ENCODE peak calls at places on chromosomes 5 and 9, in five cellular contexts. J is cerebellar cortex; P is activated naive CD4-positive, alpha-beta T cell; X is AG09319; W is trophoblast cell. A is an unnamed sample.

GRCh38 chr5:132327278-132327959 is 33.2 kb downstream of the SLC22A4 start:
- DNase-seq in J (no peak), P (no peak), X (peak; percentile 49), W (no peak), A (no peak)

GRCh38 chr5:147098233-147098790 is 136.5 kb upstream of the STK32A start:
- DNase-seq in J (peak; percentile 33), P (no peak), X (peak; percentile 3), W (peak; percentile 42), A (peak; percentile 2)

GRCh38 chr5:131814990-131815389 is 18.2 kb upstream of the FNIP1 start:
- DNase-seq in J (no peak), P (no peak), X (no peak), W (peak; percentile 87), A (peak; percentile 68)

GRCh38 chr9:16442622-16443021 is 427.8 kb downstream of the BNC2 start:
- DNase-seq in J (no peak), P (no peak), X (no peak), W (peak; percentile 76), A (peak; percentile 49)

GRCh38 chr9:116984111-116984510 is 297.0 kb downstream of the TRIM32 start:
- DNase-seq in J (no peak), P (no peak), X (no peak), W (no peak), A (no peak)

GRCh38 chr5:135193213-135194125 is 159.4 kb upstream of the PITX1 start:
- DNase-seq in J (no peak), P (no peak), X (no peak), W (no peak), A (no peak)

GRCh38 chr9:127491516-127491915 is 40.2 kb downstream of the LRSAM1 start:
- DNase-seq in J (no peak), P (no peak), X (no peak), W (no peak), A (no peak)

GRCh38 chr9:107650321-107650720 is 160.8 kb upstream of the KLF4 start:
- DNase-seq in J (no peak), P (no peak), X (no peak), W (peak; percentile 70), A (no peak)

GRCh38 chr5:38329132-38329715 is 70.9 kb downstream of the EGFLAM start:
- DNase-seq in J (no peak), P (no peak), X (no peak), W (peak; percentile 31), A (peak; percentile 33)

GRCh38 chr9:116088396-116088795 is 65.2 kb upstream of the PAPPA start:
- DNase-seq in J (no peak), P (no peak), X (no peak), W (no peak), A (no peak)

GRCh38 chr5:81787843-81788242 is 36.9 kb upstream of the SSBP2 start:
- DNase-seq in J (peak; percentile 26), P (no peak), X (peak; percentile 42), W (peak; percentile 44), A (no peak)

GRCh38 chr5:17147225-17148120 is 70.0 kb upstream of the BASP1 start:
- DNase-seq in J (no peak), P (no peak), X (no peak), W (no peak), A (no peak)

GRCh38 chr5:35939639-35940038 is 1.2 kb upstream of the CAPSL start:
- DNase-seq in J (no peak), P (no peak), X (no peak), W (no peak), A (no peak)

GRCh38 chr5:111095982-111096381 is 3.8 kb downstream of the WDR36 start:
- DNase-seq in J (no peak), P (no peak), X (no peak), W (no peak), A (no peak)

GRCh38 chr5:100643473-100643872 is 108.3 kb downstream of the FAM174A start:
- DNase-seq in J (no peak), P (no peak), X (no peak), W (peak; percentile 34), A (no peak)

GRCh38 chr5:144125163-144125726 is 45.2 kb downstream of the YIPF5 start:
- DNase-seq in J (no peak), P (no peak), X (no peak), W (no peak), A (no peak)

GRCh38 chr9:113901196-113901818 is 25.2 kb downstream of the ZNF618 start:
- DNase-seq in J (peak; percentile 14), P (no peak), X (no peak), W (no peak), A (no peak)

GRCh38 chr5:111747336-111747735 is 9.7 kb downstream of the NREP start:
- DNase-seq in J (no peak), P (no peak), X (no peak), W (no peak), A (no peak)